ENCODE peak calls at places on chromosomes 16 and 17, in four cellular contexts. Q, H, A and Z are unnamed samples.

GRCh38 chr17:63841350-63842172 is 924 bp downstream of the SMARCD2 start:
- DNase-seq in Q (peak), H (peak), A (no peak), Z (peak)

GRCh38 chr17:41518789-41519449 is at the start of gene KRT15:
- DNase-seq in Q (no peak), H (peak), A (no peak), Z (no peak)

GRCh38 chr16:85209526-85210121 is 97.4 kb upstream of the CIBAR2 start:
- DNase-seq in Q (no peak), H (no peak), A (no peak), Z (no peak)

GRCh38 chr17:48420823-48421222 is 9.2 kb downstream of the SKAP1 start:
- DNase-seq in Q (no peak), H (no peak), A (no peak), Z (no peak)

GRCh38 chr17:81673561-81674258 is 7.2 kb downstream of the CCDC137 start:
- DNase-seq in Q (no peak), H (no peak), A (no peak), Z (no peak)

GRCh38 chr17:75691371-75692290 is 24.5 kb downstream of the SAP30BP start:
- DNase-seq in Q (no peak), H (peak), A (no peak), Z (no peak)

GRCh38 chr16:80681436-80681835 is 123.0 kb downstream of the CDYL2 start:
- DNase-seq in Q (no peak), H (no peak), A (no peak), Z (no peak)

GRCh38 chr17:77233635-77234334 is 93.0 kb downstream of the SEC14L1 start:
- DNase-seq in Q (no peak), H (peak), A (no peak), Z (no peak)

GRCh38 chr17:1109606-1110523 is 69.9 kb downstream of the ABR start:
- DNase-seq in Q (no peak), H (no peak), A (no peak), Z (no peak)

GRCh38 chr16:49349446-49350168 is 24.0 kb upstream of the C16orf78 start:
- DNase-seq in Q (peak), H (no peak), A (no peak), Z (peak)

GRCh38 chr16:31016018-31016417 is 5.6 kb upstream of the STX1B start:
- DNase-seq in Q (no peak), H (no peak), A (no peak), Z (no peak)

GRCh38 chr17:4853195-4853762 is 20.1 kb downstream of the MINK1 start:
- DNase-seq in Q (no peak), H (no peak), A (no peak), Z (no peak)

GRCh38 chr17:50872710-50873424 is 6.7 kb upstream of the TOB1 start:
- DNase-seq in Q (peak), H (peak), A (no peak), Z (peak)

GRCh38 chr16:56946767-56947603 is 14.8 kb upstream of the CETP start:
- DNase-seq in Q (no peak), H (no peak), A (no peak), Z (no peak)

GRCh38 chr17:20975566-20975965 is 67.2 kb downstream of the USP22 start:
- DNase-seq in Q (no peak), H (peak), A (no peak), Z (no peak)

GRCh38 chr17:75980188-75981018 is 1.4 kb downstream of the TEN1 start:
- DNase-seq in Q (no peak), H (no peak), A (no peak), Z (no peak)

GRCh38 chr16:4801962-4802658 is at the start of gene ROGDI:
- DNase-seq in Q (peak), H (peak), A (peak), Z (no peak)

GRCh38 chr16:65746941-65747340 is 619.5 kb upstream of the CDH5 start:
- DNase-seq in Q (no peak), H (no peak), A (no peak), Z (no peak)

GRCh38 chr16:65342231-65342866 is 220.5 kb upstream of the CDH11 start:
- DNase-seq in Q (no peak), H (no peak), A (no peak), Z (no peak)

GRCh38 chr17:45248132-45248936 is 13.6 kb downstream of the SPATA32 start:
- DNase-seq in Q (no peak), H (no peak), A (no peak), Z (no peak)

GRCh38 chr16:64397945-64398508 is 723.8 kb downstream of the CDH11 start:
- DNase-seq in Q (no peak), H (peak), A (no peak), Z (no peak)

GRCh38 chr17:50541916-50542688 is 4.9 kb upstream of the SPATA20 start:
- DNase-seq in Q (peak), H (peak), A (no peak), Z (peak)

GRCh38 chr16:83813818-83814653 is 6.3 kb downstream of the HSBP1 start:
- DNase-seq in Q (no peak), H (peak), A (no peak), Z (no peak)

GRCh38 chr17:72266099-72266852 is 145.5 kb downstream of the SOX9 start:
- DNase-seq in Q (no peak), H (no peak), A (no peak), Z (no peak)

GRCh38 chr17:27778193-27778592 is 22.1 kb downstream of the NOS2 start:
- DNase-seq in Q (no peak), H (peak), A (no peak), Z (no peak)

GRCh38 chr16:84177740-84178070 is 9.2 kb downstream of the TAF1C start:
- DNase-seq in Q (no peak), H (peak), A (peak), Z (no peak)

GRCh38 chr17:74850310-74850709 is 9.4 kb downstream of the GRIN2C start:
- DNase-seq in Q (no peak), H (no peak), A (no peak), Z (no peak)

GRCh38 chr17:40484285-40484972 is 17.0 kb downstream of the TNS4 start:
- DNase-seq in Q (no peak), H (no peak), A (no peak), Z (no peak)

GRCh38 chr17:67620636-67621035 is 97.1 kb upstream of the NOL11 start:
- DNase-seq in Q (no peak), H (no peak), A (no peak), Z (no peak)

GRCh38 chr16:30887927-30888326 is 6.0 kb downstream of the BCL7C start:
- DNase-seq in Q (no peak), H (no peak), A (no peak), Z (no peak)

GRCh38 chr17:78421084-78421533 is 42.7 kb downstream of the PGS1 start:
- DNase-seq in Q (no peak), H (no peak), A (no peak), Z (no peak)

GRCh38 chr16:23354246-23354645 is 52.1 kb downstream of the SCNN1B start:
- DNase-seq in Q (no peak), H (no peak), A (no peak), Z (no peak)

GRCh38 chr17:69335018-69335417 is 8.1 kb upstream of the ABCA5 start:
- DNase-seq in Q (no peak), H (peak), A (no peak), Z (no peak)

GRCh38 chr16:85396879-85397871 is 215.9 kb upstream of the GSE1 start:
- DNase-seq in Q (peak), H (no peak), A (no peak), Z (no peak)

GRCh38 chr17:54968954-54969400 is 412 bp downstream of the STXBP4 start:
- DNase-seq in Q (peak), H (peak), A (no peak), Z (peak)

GRCh38 chr17:68089881-68090280 is 54.3 kb downstream of the KPNA2 start:
- DNase-seq in Q (no peak), H (peak), A (no peak), Z (peak)

GRCh38 chr17:75872434-75873351 is 5.7 kb downstream of the TRIM47 start:
- DNase-seq in Q (peak), H (peak), A (no peak), Z (peak)

GRCh38 chr16:13665876-13666275 is 254.1 kb upstream of the ERCC4 start:
- DNase-seq in Q (no peak), H (no peak), A (no peak), Z (no peak)
- TF ChIP-seq CTCF in Q (no peak), H (no peak), A (no peak), Z (no peak)

GRCh38 chr17:80650339-80650672 is 105.7 kb downstream of the RPTOR start:
- DNase-seq in Q (no peak), H (no peak), A (no peak), Z (no peak)

GRCh38 chr17:80649200-80649644 is 104.6 kb downstream of the RPTOR start:
- DNase-seq in Q (no peak), H (no peak), A (no peak), Z (no peak)

GRCh38 chr17:80647746-80648145 is 103.1 kb downstream of the RPTOR start:
- DNase-seq in Q (no peak), H (peak), A (no peak), Z (no peak)

GRCh38 chr17:80650751-80651173 is 106.1 kb downstream of the RPTOR start:
- DNase-seq in Q (no peak), H (no peak), A (no peak), Z (no peak)

GRCh38 chr17:80649672-80650338 is 105.2 kb downstream of the RPTOR start:
- DNase-seq in Q (peak), H (peak), A (peak), Z (no peak)
- TF ChIP-seq CTCF in Q (no peak), H (peak), A (no peak), Z (no peak)

GRCh38 chr16:28875134-28876015 is 2.9 kb upstream of the ATP2A1 start:
- DNase-seq in Q (no peak), H (no peak), A (no peak), Z (no peak)
- TF ChIP-seq CTCF in Q (no peak), H (no peak), A (no peak), Z (no peak)

DNA sequence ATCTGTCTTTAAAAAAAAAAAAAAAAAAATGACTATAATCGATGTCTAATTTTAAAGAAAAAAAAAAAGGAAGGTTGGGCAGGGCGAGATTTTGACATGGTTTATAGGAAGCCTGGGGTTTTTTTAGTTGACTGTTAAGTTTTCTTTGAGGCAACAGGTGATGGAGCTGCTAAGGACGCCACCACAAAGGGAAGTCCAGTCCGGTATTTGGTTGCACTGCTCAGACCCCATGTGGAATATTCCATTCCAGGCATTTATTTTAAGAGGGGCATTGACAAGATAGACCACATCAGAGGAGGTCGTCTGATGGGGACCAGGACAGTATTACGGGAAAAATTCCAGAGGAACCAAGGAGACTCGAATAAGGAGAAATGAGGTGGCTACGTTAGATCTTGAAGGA is 168.4 kb downstream of the CCDC182 start:
- DNase-seq in Q (no peak), H (no peak), A (no peak), Z (no peak)
- TF ChIP-seq CTCF in Q (no peak), H (no peak), A (no peak), Z (no peak)

GRCh38 chr17:7711356-7711755 is 6.2 kb upstream of the DNAH2 start:
- DNase-seq in Q (no peak), H (no peak), A (no peak), Z (no peak)
- TF ChIP-seq CTCF in Q (no peak), H (no peak), A (no peak), Z (no peak)

GRCh38 chr17:18319604-18320256 is 4.6 kb downstream of the SMCR8 start:
- DNase-seq in Q (no peak), H (peak), A (no peak), Z (no peak)
- TF ChIP-seq CTCF in Q (no peak), H (peak), A (no peak), Z (no peak)